ENCODE peak calls at places on chromosomes 12 and 14, in ten cellular contexts. Q is nephron progenitor cell; J is body of pancreas; U is stomach; R is neural crest cell; N is CD4-positive, alpha-beta T cell; P is HFF-Myc; M is thoracic aorta; Y is upper lobe of right lung; A is gastrocnemius medialis. B is an unnamed sample.

GRCh38 chr12:121538699-121539061 is 42.1 kb downstream of the KDM2B start:
- DNase-seq in Q (no peak), J (peak), U (peak), R (no peak), N (no peak), P (no peak), M (no peak), Y (no peak), A (peak), B (no peak)

GRCh38 chr14:81162941-81163340 is 57.8 kb downstream of the GTF2A1 start:
- DNase-seq in Q (no peak), J (no peak), U (no peak), R (no peak), N (no peak), P (no peak), M (no peak), Y (no peak), A (no peak), B (no peak)

GRCh38 chr12:42684171-42685071 is 94.9 kb upstream of the PRICKLE1 start:
- DNase-seq in Q (no peak), J (no peak), U (no peak), R (no peak), N (no peak), P (no peak), M (no peak), Y (no peak), A (no peak), B (no peak)

GRCh38 chr12:59472273-59472672 is 123.6 kb upstream of the SLC16A7 start:
- DNase-seq in Q (no peak), J (no peak), U (no peak), R (no peak), N (no peak), P (no peak), M (no peak), Y (no peak), A (no peak), B (no peak)

GRCh38 chr12:109494348-109494881 is 17.0 kb downstream of the UBE3B start:
- DNase-seq in Q (no peak), J (no peak), U (no peak), R (no peak), N (no peak), P (no peak), M (no peak), Y (no peak), A (no peak), B (no peak)

GRCh38 chr14:96693986-96694385 is 103.2 kb upstream of the VRK1 start:
- DNase-seq in Q (no peak), J (no peak), U (no peak), R (no peak), N (no peak), P (no peak), M (no peak), Y (no peak), A (no peak), B (no peak)

GRCh38 chr12:55670213-55670730 is 33.6 kb downstream of the OR10P1 start:
- DNase-seq in Q (no peak), J (no peak), U (no peak), R (no peak), N (no peak), P (no peak), M (no peak), Y (peak), A (no peak), B (no peak)

GRCh38 chr12:50282581-50283229 is 615 bp downstream of the LIMA1 start:
- DNase-seq in Q (no peak), J (peak), U (no peak), R (no peak), N (no peak), P (no peak), M (no peak), Y (no peak), A (peak), B (peak)

GRCh38 chr14:75257241-75257640 is 21.4 kb upstream of the FOS start:
- DNase-seq in Q (no peak), J (no peak), U (no peak), R (no peak), N (no peak), P (no peak), M (no peak), Y (no peak), A (no peak), B (no peak)

GRCh38 chr14:70121521-70121920 is 67.2 kb downstream of the SLC8A3 start:
- DNase-seq in Q (peak), J (no peak), U (no peak), R (peak), N (no peak), P (no peak), M (no peak), Y (no peak), A (no peak), B (no peak)

GRCh38 chr12:130705174-130705880 is 10.8 kb downstream of the RIMBP2 start:
- DNase-seq in Q (no peak), J (no peak), U (no peak), R (no peak), N (no peak), P (no peak), M (no peak), Y (no peak), A (no peak), B (no peak)

GRCh38 chr12:31118347-31118830 is 44.7 kb downstream of the DDX11 start:
- DNase-seq in Q (peak), J (no peak), U (no peak), R (no peak), N (no peak), P (no peak), M (no peak), Y (no peak), A (no peak), B (no peak)

GRCh38 chr12:124687695-124688301 is 120.4 kb upstream of the NCOR2 start:
- DNase-seq in Q (no peak), J (no peak), U (no peak), R (no peak), N (no peak), P (no peak), M (no peak), Y (no peak), A (no peak), B (no peak)

GRCh38 chr12:71194657-71195056 is 36.9 kb upstream of the TSPAN8 start:
- DNase-seq in Q (no peak), J (no peak), U (no peak), R (no peak), N (no peak), P (no peak), M (no peak), Y (no peak), A (no peak), B (no peak)

GRCh38 chr14:93870377-93870776 is 56.8 kb upstream of the FAM181A start:
- DNase-seq in Q (no peak), J (no peak), U (no peak), R (no peak), N (no peak), P (no peak), M (no peak), Y (no peak), A (no peak), B (no peak)

GRCh38 chr14:105885561-105886320 is 359.4 kb downstream of the TMEM121 start:
- DNase-seq in Q (no peak), J (peak), U (peak), R (no peak), N (no peak), P (no peak), M (no peak), Y (peak), A (no peak), B (no peak)

GRCh38 chr14:37145395-37145794 is 27.0 kb downstream of the SLC25A21 start:
- DNase-seq in Q (no peak), J (no peak), U (no peak), R (no peak), N (no peak), P (peak), M (no peak), Y (no peak), A (no peak), B (no peak)

GRCh38 chr12:7460375-7461259 is 16.7 kb upstream of the CD163L1 start:
- DNase-seq in Q (peak), J (peak), U (peak), R (peak), N (peak), P (peak), M (no peak), Y (no peak), A (no peak), B (peak)

GRCh38 chr12:2057041-2057792 is 4.4 kb downstream of the CACNA1C start:
- DNase-seq in Q (peak), J (peak), U (peak), R (peak), N (no peak), P (no peak), M (no peak), Y (no peak), A (peak), B (peak)

GRCh38 chr12:4011597-4011996 is 138.4 kb upstream of the PARP11 start:
- DNase-seq in Q (no peak), J (peak), U (no peak), R (no peak), N (no peak), P (no peak), M (no peak), Y (peak), A (no peak), B (no peak)

GRCh38 chr14:52129733-52130132 is 60.9 kb upstream of the NID2 start:
- DNase-seq in Q (no peak), J (no peak), U (no peak), R (no peak), N (no peak), P (no peak), M (no peak), Y (no peak), A (no peak), B (no peak)

GRCh38 chr12:40735551-40736230 is 43.5 kb downstream of the CNTN1 start:
- DNase-seq in Q (no peak), J (no peak), U (no peak), R (no peak), N (no peak), P (no peak), M (no peak), Y (no peak), A (no peak), B (no peak)

GRCh38 chr14:95440951-95441350 is 75.5 kb downstream of the SYNE3 start:
- DNase-seq in Q (no peak), J (no peak), U (no peak), R (no peak), N (no peak), P (no peak), M (no peak), Y (no peak), A (no peak), B (no peak)

GRCh38 chr14:95544588-95544987 is 9.7 kb downstream of the GLRX5 start:
- DNase-seq in Q (no peak), J (no peak), U (no peak), R (no peak), N (no peak), P (no peak), M (no peak), Y (no peak), A (no peak), B (no peak)

GRCh38 chr12:47733142-47733541 is 7.9 kb upstream of the ENDOU start:
- DNase-seq in Q (no peak), J (no peak), U (no peak), R (no peak), N (no peak), P (no peak), M (no peak), Y (no peak), A (no peak), B (no peak)

GRCh38 chr14:23281247-23281646 is 4.7 kb downstream of the HOMEZ start:
- DNase-seq in Q (no peak), J (no peak), U (no peak), R (no peak), N (no peak), P (no peak), M (no peak), Y (no peak), A (no peak), B (no peak)

GRCh38 chr12:21656931-21657335 is 709 bp downstream of the LDHB start:
- DNase-seq in Q (peak), J (peak), U (peak), R (peak), N (peak), P (peak), M (no peak), Y (peak), A (no peak), B (peak)

GRCh38 chr14:75147423-75148071 is 20.7 kb upstream of the NEK9 start:
- DNase-seq in Q (peak), J (peak), U (peak), R (peak), N (no peak), P (no peak), M (no peak), Y (peak), A (peak), B (peak)

GRCh38 chr12:95918194-95918993 is 24.0 kb downstream of the CCDC38 start:
- DNase-seq in Q (peak), J (peak), U (peak), R (peak), N (peak), P (peak), M (no peak), Y (no peak), A (peak), B (peak)

GRCh38 chr12:84056-84455 is 17.5 kb downstream of the IQSEC3 start:
- DNase-seq in Q (no peak), J (no peak), U (no peak), R (no peak), N (no peak), P (no peak), M (no peak), Y (no peak), A (no peak), B (no peak)

GRCh38 chr12:59166457-59166856 is 246.2 kb upstream of the LRIG3 start:
- DNase-seq in Q (no peak), J (no peak), U (no peak), R (no peak), N (no peak), P (no peak), M (no peak), Y (no peak), A (no peak), B (no peak)

GRCh38 chr12:113347-113746 is 46.8 kb downstream of the IQSEC3 start:
- DNase-seq in Q (no peak), J (no peak), U (no peak), R (no peak), N (no peak), P (no peak), M (no peak), Y (no peak), A (no peak), B (no peak)

GRCh38 chr14:94974422-94974821 is 182.9 kb downstream of the DICER1 start:
- DNase-seq in Q (no peak), J (no peak), U (no peak), R (no peak), N (no peak), P (no peak), M (no peak), Y (no peak), A (no peak), B (no peak)

GRCh38 chr12:54207539-54208267 is 18.9 kb upstream of the SMUG1 start:
- DNase-seq in Q (peak), J (peak), U (peak), R (peak), N (peak), P (no peak), M (no peak), Y (peak), A (peak), B (peak)

GRCh38 chr14:92945959-92946846 is 23.3 kb downstream of the CHGA start:
- DNase-seq in Q (no peak), J (peak), U (peak), R (no peak), N (no peak), P (peak), M (no peak), Y (peak), A (peak), B (no peak)

GRCh38 chr14:44945264-44945663 is 16.5 kb downstream of the KLHL28 start:
- DNase-seq in Q (no peak), J (no peak), U (no peak), R (no peak), N (no peak), P (peak), M (no peak), Y (no peak), A (no peak), B (no peak)

GRCh38 chr12:5745251-5745888 is 199.7 kb downstream of the ANO2 start:
- DNase-seq in Q (peak), J (peak), U (peak), R (peak), N (no peak), P (peak), M (peak), Y (peak), A (peak), B (peak)

GRCh38 chr14:99872786-99873440 is 79.7 kb downstream of the EML1 start:
- DNase-seq in Q (no peak), J (no peak), U (no peak), R (no peak), N (no peak), P (no peak), M (no peak), Y (no peak), A (no peak), B (no peak)
- TF ChIP-seq CTCF in Q (no peak), J (no peak), U (no peak), R (no peak), N (no peak), P (no peak), M (no peak), Y (no peak), A (no peak), B (no peak)

GRCh38 chr12:57743769-57744168 is 1.1 kb upstream of the TSPAN31 start:
- DNase-seq in Q (no peak), J (no peak), U (no peak), R (no peak), N (no peak), P (no peak), M (no peak), Y (no peak), A (no peak), B (no peak)

GRCh38 chr12:57744777-57745484 is at the start of gene TSPAN31:
- DNase-seq in Q (peak), J (peak), U (peak), R (peak), N (peak), P (peak), M (peak), Y (peak), A (peak), B (peak)

GRCh38 chr12:57745485-57745881 is 644 bp downstream of the TSPAN31 start:
- DNase-seq in Q (no peak), J (no peak), U (no peak), R (no peak), N (no peak), P (no peak), M (no peak), Y (no peak), A (no peak), B (no peak)

GRCh38 chr12:57746025-57746424 is 1.2 kb downstream of the TSPAN31 start:
- DNase-seq in Q (no peak), J (no peak), U (no peak), R (no peak), N (no peak), P (no peak), M (no peak), Y (no peak), A (no peak), B (no peak)

DNA sequence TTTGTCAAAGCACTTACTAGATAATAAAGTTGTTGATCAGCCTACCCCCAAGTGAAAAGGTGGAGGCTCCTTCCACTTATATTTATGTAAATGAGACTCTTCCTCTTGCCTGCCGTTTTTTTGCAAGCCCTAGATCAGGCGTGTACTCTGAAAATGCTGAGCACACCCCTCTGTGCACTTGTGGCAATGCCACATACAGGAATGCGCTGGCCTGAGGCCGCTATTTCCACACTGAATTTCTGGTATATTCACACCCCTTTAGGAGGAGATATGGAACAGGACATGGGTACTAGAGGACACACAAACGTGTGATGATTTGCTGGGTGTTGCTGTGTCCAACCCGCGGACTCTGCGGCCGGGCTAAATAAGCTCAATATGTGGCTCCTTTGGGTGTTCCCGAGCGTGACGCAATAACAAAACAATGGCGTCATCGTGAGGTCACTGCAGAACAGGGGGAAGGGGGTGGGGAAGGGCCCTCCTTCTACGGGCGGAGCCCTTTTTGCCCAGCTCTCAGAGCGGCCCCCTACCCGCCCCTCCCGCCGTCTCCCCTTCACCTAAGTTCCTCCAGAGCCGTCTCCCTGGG is 554 bp upstream of the TSPAN31 start:
- DNase-seq in Q (peak), J (peak), U (peak), R (peak), N (peak), P (no peak), M (peak), Y (peak), A (peak), B (peak)
- TF ChIP-seq CTCF in Q (no peak), J (no peak), U (no peak), R (no peak), N (no peak), P (no peak), M (no peak), Y (no peak), A (no peak), B (no peak)

GRCh38 chr14:29463727-29464370 is 463.8 kb downstream of the PRKD1 start:
- DNase-seq in Q (no peak), J (no peak), U (no peak), R (no peak), N (no peak), P (no peak), M (no peak), Y (no peak), A (no peak), B (no peak)
- TF ChIP-seq CTCF in Q (no peak), J (no peak), U (no peak), R (no peak), N (no peak), P (no peak), M (no peak), Y (no peak), A (no peak), B (no peak)

GRCh38 chr14:25055998-25056687 is 6.2 kb upstream of the STXBP6 start:
- DNase-seq in Q (no peak), J (no peak), U (no peak), R (no peak), N (no peak), P (no peak), M (no peak), Y (no peak), A (no peak), B (no peak)
- TF ChIP-seq CTCF in Q (no peak), J (no peak), U (no peak), R (no peak), N (no peak), P (no peak), M (no peak), Y (no peak), A (no peak), B (no peak)

GRCh38 chr12:92288533-92288932 is 142.9 kb upstream of the BTG1 start:
- DNase-seq in Q (no peak), J (no peak), U (no peak), R (peak), N (no peak), P (no peak), M (no peak), Y (no peak), A (no peak), B (no peak)
- TF ChIP-seq CTCF in Q (no peak), J (no peak), U (no peak), R (no peak), N (no peak), P (no peak), M (no peak), Y (no peak), A (no peak), B (no peak)

GRCh38 chr12:103771466-103771865 is 69.6 kb downstream of the NT5DC3 start:
- DNase-seq in Q (peak), J (peak), U (peak), R (peak), N (no peak), P (no peak), M (no peak), Y (no peak), A (peak), B (peak)
- TF ChIP-seq CTCF in Q (peak), J (peak), U (peak), R (peak), N (no peak), P (peak), M (peak), Y (peak), A (peak), B (peak)

GRCh38 chr14:88729159-88729558 is 63.6 kb downstream of the EML5 start:
- DNase-seq in Q (no peak), J (no peak), U (no peak), R (no peak), N (no peak), P (no peak), M (no peak), Y (no peak), A (no peak), B (no peak)
- TF ChIP-seq CTCF in Q (peak), J (no peak), U (no peak), R (peak), N (no peak), P (peak), M (no peak), Y (no peak), A (no peak), B (peak)

B was measured in endothelial cell.